ENCODE peak calls at places on chromosomes 4 and X, in seven cellular contexts. F is trophoblast cell, Q is GM10248, Y is NCI-H1694, L is cardiac septum, S is upper lobe of right lung, C is cardiac fibroblast. X is an unnamed sample.

GRCh38 chr4:53098681-53099121 is 236.6 kb downstream of the RASL11B start:
- DNase-seq in L (no peak), S (no peak), F (no peak), Q (no peak), C (peak), Y (no peak), X (no peak)

GRCh38 chrX:23478056-23478455 is 143.4 kb downstream of the PTCHD1 start:
- DNase-seq in Q (no peak), S (no peak), Y (no peak), F (no peak), L (no peak), C (no peak), X (no peak)

GRCh38 chrX:120499301-120500097 is 30.4 kb upstream of the LAMP2 start:
- DNase-seq in C (peak), L (no peak), F (no peak), S (no peak), Q (no peak), Y (no peak), X (no peak)

GRCh38 chrX:135625995-135626394 is 87.4 kb upstream of the CT45A1 start:
- DNase-seq in S (no peak), Q (no peak), C (peak), Y (no peak), L (no peak), F (no peak), X (no peak)

GRCh38 chr4:54400188-54400587 is 171.1 kb downstream of the PDGFRA start:
- DNase-seq in S (no peak), Y (no peak), F (no peak), C (peak), Q (no peak), L (no peak), X (no peak)

GRCh38 chrX:84224741-84225140 is 36.7 kb upstream of the RPS6KA6 start:
- DNase-seq in F (no peak), L (no peak), C (no peak), Y (no peak), S (no peak), Q (no peak), X (no peak)

GRCh38 chr4:70564033-70564432 is 28.0 kb upstream of the AMBN start:
- DNase-seq in L (no peak), F (no peak), Y (no peak), C (no peak), S (no peak), Q (no peak), X (no peak)

GRCh38 chr4:104966349-104967033 is 180.2 kb upstream of the TET2 start:
- DNase-seq in S (no peak), L (no peak), C (peak), Y (no peak), Q (peak), F (no peak), X (no peak)

GRCh38 chr4:140088317-140088967 is 65.5 kb downstream of the MAML3 start:
- DNase-seq in C (peak), L (no peak), Y (no peak), F (no peak), Q (no peak), S (no peak), X (no peak)

GRCh38 chrX:17700976-17701375 is 36.3 kb upstream of the SCML1 start:
- DNase-seq in S (no peak), L (no peak), F (no peak), Y (no peak), C (no peak), Q (no peak), X (no peak)

GRCh38 chr4:41428941-41429669 is 108.9 kb upstream of the LIMCH1 start:
- DNase-seq in F (no peak), S (no peak), C (no peak), Q (no peak), L (no peak), Y (peak), X (no peak)

GRCh38 chr4:185358514-185359433 is 37.0 kb downstream of the LRP2BP start:
- DNase-seq in L (no peak), S (no peak), Y (no peak), C (peak), Q (no peak), F (peak), X (no peak)

GRCh38 chr4:25096553-25097443 is 63.5 kb downstream of the SEPSECS start:
- DNase-seq in C (no peak), S (no peak), Q (no peak), L (no peak), Y (no peak), F (no peak), X (no peak)

GRCh38 chr4:5893013-5893580 is at the start of gene CRMP1:
- DNase-seq in Q (no peak), S (no peak), Y (peak), C (no peak), F (no peak), L (no peak), X (no peak)

GRCh38 chr4:156261230-156261629 is 307.6 kb upstream of the CTSO start:
- DNase-seq in F (no peak), L (no peak), Y (no peak), Q (no peak), C (no peak), S (no peak), X (no peak)

GRCh38 chrX:45344597-45344996 is 143.9 kb upstream of the DIPK2B start:
- DNase-seq in Q (no peak), C (peak), Y (no peak), L (no peak), S (no peak), F (no peak), X (no peak)

GRCh38 chr4:114601304-114602052 is 2.9 kb downstream of the UGT8 start:
- DNase-seq in L (no peak), C (no peak), Y (no peak), F (no peak), S (no peak), Q (peak), X (no peak)

GRCh38 chr4:151215295-151215694 is 61.7 kb upstream of the PRSS48 start:
- DNase-seq in Y (no peak), C (peak), S (no peak), F (peak), L (no peak), Q (no peak), X (no peak)

GRCh38 chrX:44253573-44253942 is 89.9 kb downstream of the EFHC2 start:
- DNase-seq in Q (no peak), F (no peak), S (no peak), Y (no peak), L (no peak), C (no peak), X (no peak)

GRCh38 chrX:9312922-9313867 is 151.7 kb upstream of the TBL1X start:
- DNase-seq in S (peak), C (no peak), L (no peak), F (no peak), Y (no peak), Q (peak), X (no peak)

GRCh38 chr4:145090370-145090769 is 7.6 kb downstream of the ANAPC10 start:
- DNase-seq in L (no peak), S (no peak), Y (no peak), Q (no peak), F (no peak), C (peak), X (no peak)

GRCh38 chrX:121356139-121356849 is 308.9 kb downstream of the GLUD2 start:
- DNase-seq in F (no peak), S (no peak), Y (peak), L (no peak), C (no peak), Q (no peak), X (no peak)

GRCh38 chr4:57309658-57310057 is 199.5 kb upstream of the IGFBP7 start:
- DNase-seq in S (no peak), Q (no peak), L (no peak), C (no peak), F (peak), Y (no peak), X (no peak)

GRCh38 chr4:168917150-168917779 is 92.8 kb downstream of the CBR4 start:
- DNase-seq in S (no peak), F (no peak), Y (peak), C (peak), Q (peak), L (no peak), X (no peak)

GRCh38 chr4:119300388-119301131 is 21.4 kb downstream of the FABP2 start:
- DNase-seq in Q (peak), L (peak), F (peak), C (peak), Y (no peak), S (peak), X (peak)

GRCh38 chr4:153465922-153466636 is at the start of gene TMEM131L:
- DNase-seq in F (peak), S (peak), C (peak), Y (no peak), Q (peak), L (peak), X (no peak)

GRCh38 chrX:37349131-37350033 is at the start of gene PRRG1:
- DNase-seq in S (peak), C (peak), F (peak), L (peak), Y (peak), Q (no peak), X (peak)

GRCh38 chr4:124178449-124179021 is 534.0 kb downstream of the ANKRD50 start:
- DNase-seq in Y (no peak), S (no peak), F (no peak), C (peak), Q (no peak), L (no peak), X (no peak)

GRCh38 chr4:153440475-153440874 is 25.7 kb upstream of the TMEM131L start:
- DNase-seq in Y (no peak), C (no peak), S (no peak), Q (peak), F (no peak), L (no peak), X (no peak)

GRCh38 chr4:69757464-69757863 is 3.0 kb downstream of the SULT1B1 start:
- DNase-seq in C (no peak), Y (no peak), Q (no peak), S (no peak), L (no peak), F (no peak), X (no peak)

GRCh38 chrX:47481160-47481559 is 1.9 kb downstream of the ZNF41 start:
- DNase-seq in C (no peak), S (no peak), Q (no peak), Y (no peak), L (no peak), F (no peak), X (no peak)

GRCh38 chr4:83850435-83850834 is 314.5 kb downstream of the GPAT3 start:
- DNase-seq in Y (no peak), C (no peak), S (no peak), F (peak), L (no peak), Q (no peak), X (no peak)

GRCh38 chrX:119790977-119791436 is 423 bp downstream of the RPL39 start:
- DNase-seq in C (peak), Q (no peak), L (no peak), F (no peak), S (no peak), Y (peak), X (no peak)

X was measured in RWPE2.